ENCODE peak calls at places on chromosome 2, in five cellular contexts. I is mesenteric fat pad, Y is fibroblast of gingiva, F is Calu3, V is frontal cortex. O is an unnamed sample.

GRCh38 chr2:65746919-65747678 is 314.7 kb upstream of the SPRED2 start:
- DNase-seq in I (no peak), Y (no peak), F (no peak), V (no peak), O (no peak)

GRCh38 chr2:46334389-46335345 is 37.5 kb downstream of the EPAS1 start:
- DNase-seq in F (no peak), V (no peak), I (no peak), Y (peak), O (no peak)

GRCh38 chr2:113248997-113249770 is 29.5 kb downstream of the PAX8 start:
- DNase-seq in Y (peak), I (no peak), F (peak), V (peak), O (peak)

GRCh38 chr2:37389984-37390765 is 45.7 kb downstream of the QPCT start:
- DNase-seq in F (peak), V (no peak), Y (peak), I (no peak), O (no peak)

GRCh38 chr2:206881708-206882335 is 57.5 kb upstream of the CPO start:
- DNase-seq in Y (no peak), V (no peak), F (no peak), I (no peak), O (no peak)

GRCh38 chr2:8907764-8908163 is 70.4 kb upstream of the KIDINS220 start:
- DNase-seq in V (no peak), Y (no peak), F (no peak), I (no peak), O (no peak)

GRCh38 chr2:199431748-199432213 is 26.0 kb downstream of the SATB2 start:
- DNase-seq in V (no peak), I (no peak), F (no peak), Y (no peak), O (no peak)

GRCh38 chr2:22737144-22737543 is 647.8 kb upstream of the KLHL29 start:
- DNase-seq in I (no peak), Y (no peak), F (no peak), V (no peak), O (no peak)

GRCh38 chr2:74814102-74814501 is 19.8 kb upstream of the HK2 start:
- DNase-seq in Y (no peak), I (no peak), F (no peak), V (no peak), O (no peak)

GRCh38 chr2:118993392-118993752 is 51.4 kb downstream of the MARCO start:
- DNase-seq in V (no peak), I (peak), F (no peak), Y (no peak), O (no peak)

GRCh38 chr2:46547223-46548102 is 68.1 kb downstream of the TMEM247 start:
- DNase-seq in V (no peak), I (no peak), F (no peak), Y (no peak), O (no peak)

O was measured in iPS DF 6.9.